ENCODE peak calls at places on chromosomes 16 and 17, in six cellular contexts. U is neural progenitor cell, L is OCI-LY7, I is colonic mucosa, V is left lung, F is body of pancreas. H is an unnamed sample.

GRCh38 chr16:74298104-74298503 is 1.5 kb downstream of the PSMD7 start:
- DNase-seq in U (no peak), L (no peak), I (no peak), V (no peak), F (no peak), H (no peak)

GRCh38 chr17:3603119-3603869 is 5.9 kb downstream of the TRPV1 start:
- DNase-seq in U (no peak), L (no peak), I (no peak), V (no peak), F (no peak), H (no peak)

GRCh38 chr17:82865274-82865673 is 25.5 kb upstream of the ZNF750 start:
- DNase-seq in U (no peak), L (no peak), I (no peak), V (peak), F (no peak), H (no peak)

GRCh38 chr16:88628512-88628974 is 9.8 kb upstream of the IL17C start:
- DNase-seq in U (peak), L (peak), I (no peak), V (no peak), F (no peak), H (no peak)

GRCh38 chr17:69141802-69142472 is at the start of gene ABCA6:
- DNase-seq in U (no peak), L (no peak), I (no peak), V (no peak), F (no peak), H (no peak)

GRCh38 chr16:11626657-11627291 is 40.1 kb upstream of the LITAF start:
- DNase-seq in U (no peak), L (no peak), I (no peak), V (no peak), F (no peak), H (no peak)

GRCh38 chr16:86355538-86355937 is 154.8 kb upstream of the FOXF1 start:
- DNase-seq in U (no peak), L (no peak), I (no peak), V (no peak), F (no peak), H (no peak)

GRCh38 chr16:25005445-25006306 is 9.5 kb downstream of the ARHGAP17 start:
- DNase-seq in U (no peak), L (no peak), I (no peak), V (no peak), F (no peak), H (no peak)

GRCh38 chr17:79152636-79153035 is 78.0 kb downstream of the ENGASE start:
- DNase-seq in U (peak), L (no peak), I (no peak), V (no peak), F (no peak), H (no peak)

GRCh38 chr17:35243459-35244204 is 760 bp downstream of the SLFN5 start:
- DNase-seq in U (peak), L (peak), I (peak), V (no peak), F (peak), H (peak)

GRCh38 chr17:7191571-7192270 is 12.6 kb upstream of the ASGR1 start:
- DNase-seq in U (peak), L (peak), I (peak), V (no peak), F (peak), H (peak)

GRCh38 chr17:9192010-9192409 is 170.7 kb downstream of the NTN1 start:
- DNase-seq in U (no peak), L (no peak), I (no peak), V (no peak), F (no peak), H (no peak)

GRCh38 chr17:75707096-75707720 is 14.1 kb upstream of the ITGB4 start:
- DNase-seq in U (no peak), L (no peak), I (no peak), V (no peak), F (peak), H (no peak)

GRCh38 chr16:85235988-85236831 is 123.9 kb upstream of the CIBAR2 start:
- DNase-seq in U (no peak), L (no peak), I (peak), V (no peak), F (no peak), H (peak)

GRCh38 chr17:2691965-2692780 is 19.4 kb downstream of the CLUH start:
- DNase-seq in U (no peak), L (no peak), I (peak), V (peak), F (no peak), H (no peak)

GRCh38 chr17:16349461-16349860 is 3.8 kb downstream of the CENPV start:
- DNase-seq in U (no peak), L (peak), I (no peak), V (no peak), F (no peak), H (no peak)

GRCh38 chr17:80639658-80640057 is 95.0 kb downstream of the RPTOR start:
- DNase-seq in U (no peak), L (no peak), I (no peak), V (no peak), F (no peak), H (no peak)

GRCh38 chr17:5718751-5719150 is 134.4 kb upstream of the NLRP1 start:
- DNase-seq in U (peak), L (no peak), I (no peak), V (no peak), F (no peak), H (no peak)

GRCh38 chr17:44005865-44006580 is 1.6 kb downstream of the NAGS start:
- DNase-seq in U (peak), L (peak), I (peak), V (peak), F (peak), H (no peak)

GRCh38 chr16:19085679-19086200 is 18.3 kb downstream of the COQ7 start:
- DNase-seq in U (no peak), L (no peak), I (peak), V (no peak), F (peak), H (no peak)

GRCh38 chr17:72445055-72445991 is 324.5 kb downstream of the SOX9 start:
- DNase-seq in U (no peak), L (no peak), I (peak), V (no peak), F (no peak), H (no peak)

GRCh38 chr17:36185416-36185815 is 9.0 kb upstream of the TBC1D3B start:
- DNase-seq in U (no peak), L (no peak), I (no peak), V (no peak), F (no peak), H (no peak)

GRCh38 chr16:66238696-66239095 is 127.8 kb upstream of the CDH5 start:
- DNase-seq in U (no peak), L (no peak), I (no peak), V (no peak), F (no peak), H (no peak)

GRCh38 chr17:21213491-21214014 is 408 bp downstream of the TMEM11 start:
- DNase-seq in U (peak), L (peak), I (no peak), V (peak), F (peak), H (peak)

GRCh38 chr17:52138752-52139151 is 19.8 kb downstream of the CA10 start:
- DNase-seq in U (no peak), L (no peak), I (no peak), V (no peak), F (no peak), H (no peak)

GRCh38 chr16:72241930-72242329 is 70.0 kb upstream of the PMFBP1 start:
- DNase-seq in U (peak), L (peak), I (peak), V (no peak), F (peak), H (peak)

GRCh38 chr17:79497949-79498348 is 112.9 kb downstream of the RBFOX3 start:
- DNase-seq in U (no peak), L (no peak), I (no peak), V (no peak), F (no peak), H (no peak)

GRCh38 chr17:35774499-35774898 is 13.8 kb downstream of the C17orf50 start:
- DNase-seq in U (no peak), L (no peak), I (peak), V (peak), F (no peak), H (no peak)

GRCh38 chr16:70715113-70715711 is 29.4 kb upstream of the MTSS2 start:
- DNase-seq in U (no peak), L (no peak), I (peak), V (no peak), F (peak), H (no peak)

GRCh38 chr16:9053006-9053601 is 38.3 kb upstream of the HAPSTR1 start:
- DNase-seq in U (peak), L (peak), I (peak), V (no peak), F (peak), H (peak)

GRCh38 chr17:77875051-77875780 is 83.3 kb upstream of the TNRC6C start:
- DNase-seq in U (no peak), L (no peak), I (no peak), V (peak), F (no peak), H (no peak)

GRCh38 chr17:76204277-76204676 is 36.0 kb downstream of the RNF157 start:
- DNase-seq in U (no peak), L (no peak), I (no peak), V (no peak), F (no peak), H (no peak)

GRCh38 chr16:9480503-9480902 is 389.1 kb downstream of the HAPSTR1 start:
- DNase-seq in U (no peak), L (no peak), I (no peak), V (no peak), F (no peak), H (no peak)

GRCh38 chr17:15382866-15383265 is 41.5 kb upstream of the TEKT3 start:
- DNase-seq in U (no peak), L (no peak), I (no peak), V (no peak), F (no peak), H (no peak)

GRCh38 chr17:14331200-14331981 is 30.5 kb downstream of the HS3ST3B1 start:
- DNase-seq in U (peak), L (no peak), I (no peak), V (no peak), F (no peak), H (no peak)

GRCh38 chr16:70527315-70527996 is 3.8 kb downstream of the SF3B3 start:
- DNase-seq in U (no peak), L (no peak), I (no peak), V (no peak), F (no peak), H (no peak)

GRCh38 chr17:40648326-40648968 is 829 bp upstream of the SMARCE1 start:
- DNase-seq in U (peak), L (no peak), I (no peak), V (no peak), F (peak), H (no peak)

GRCh38 chr16:47013910-47014309 is 40.4 kb upstream of the DNAJA2 start:
- DNase-seq in U (no peak), L (no peak), I (no peak), V (no peak), F (no peak), H (no peak)

GRCh38 chr16:47017636-47018035 is 44.2 kb upstream of the DNAJA2 start:
- DNase-seq in U (no peak), L (no peak), I (no peak), V (no peak), F (no peak), H (no peak)

GRCh38 chr16:47019563-47019962 is 46.1 kb upstream of the DNAJA2 start:
- DNase-seq in U (no peak), L (no peak), I (no peak), V (no peak), F (no peak), H (no peak)

GRCh38 chr16:47016700-47017133 is 43.2 kb upstream of the DNAJA2 start:
- DNase-seq in U (no peak), L (no peak), I (no peak), V (no peak), F (peak), H (peak)

GRCh38 chr16:47018223-47018891 is 44.9 kb upstream of the DNAJA2 start:
- DNase-seq in U (peak), L (peak), I (peak), V (no peak), F (peak), H (peak)
- TF ChIP-seq CTCF in U (peak), L (peak), I (peak), V (no peak), F (peak), H (peak)

GRCh38 chr16:23898682-23899430 is 63.1 kb downstream of the PRKCB start:
- DNase-seq in U (no peak), L (no peak), I (no peak), V (no peak), F (no peak), H (no peak)

GRCh38 chr16:23899869-23900268 is 64.1 kb downstream of the PRKCB start:
- DNase-seq in U (no peak), L (no peak), I (no peak), V (no peak), F (no peak), H (no peak)

GRCh38 chr16:23902223-23903000 is 66.6 kb downstream of the PRKCB start:
- DNase-seq in U (no peak), L (no peak), I (no peak), V (no peak), F (no peak), H (no peak)

GRCh38 chr16:23901178-23902131 is 65.7 kb downstream of the PRKCB start:
- DNase-seq in U (peak), L (no peak), I (no peak), V (no peak), F (no peak), H (no peak)

DNA sequence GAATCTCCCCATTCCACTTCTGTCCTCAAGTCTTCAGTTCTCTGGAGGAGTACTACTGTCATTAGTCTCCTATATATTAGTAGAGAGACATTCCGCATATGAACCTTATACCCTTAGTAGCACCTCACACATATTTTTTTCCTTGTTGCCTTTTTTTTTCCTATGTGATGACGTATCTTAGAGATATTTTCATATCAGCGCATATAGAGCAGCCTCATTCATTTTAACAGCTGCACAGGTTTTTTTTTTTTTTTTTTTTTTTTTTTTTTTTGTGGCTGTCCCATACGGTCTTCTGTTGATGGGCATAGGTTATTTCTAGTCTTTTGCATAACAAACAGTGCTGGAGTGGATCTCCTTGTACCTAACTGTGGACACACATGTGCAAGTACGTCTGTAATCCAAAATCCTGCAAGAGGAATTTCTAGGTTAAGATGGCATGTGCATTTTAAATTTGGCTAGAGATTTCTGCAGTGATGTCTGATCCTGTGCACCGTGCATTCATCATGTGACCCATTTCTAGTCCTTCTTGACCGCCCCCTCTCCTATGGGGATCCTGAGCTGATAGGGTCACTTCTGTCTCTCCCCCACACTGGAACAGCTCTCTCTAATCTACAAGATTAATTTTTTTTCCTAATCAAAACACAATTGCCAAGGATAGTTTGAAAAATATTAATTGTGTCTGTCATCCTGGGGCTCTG is 64.8 kb downstream of the PRKCB start:
- DNase-seq in U (no peak), L (no peak), I (no peak), V (no peak), F (no peak), H (no peak)
- H3K4me3 ChIP-seq in U (no peak), L (no peak), I (no peak), V (no peak), F (no peak), H (no peak)

GRCh38 chr17:38447502-38448095 is 19.3 kb downstream of the ARHGAP23 start:
- DNase-seq in U (no peak), L (no peak), I (no peak), V (no peak), F (no peak), H (no peak)
- TF ChIP-seq CTCF in U (no peak), L (no peak), I (no peak), V (no peak), F (no peak), H (no peak)

GRCh38 chr17:29060475-29060874 is 17.5 kb downstream of the PIPOX start:
- DNase-seq in U (peak), L (no peak), I (no peak), V (no peak), F (no peak), H (no peak)

GRCh38 chr17:29063992-29064391 is 21.1 kb downstream of the PIPOX start:
- DNase-seq in U (no peak), L (no peak), I (no peak), V (no peak), F (no peak), H (no peak)

GRCh38 chr17:29059281-29059680 is 16.3 kb downstream of the PIPOX start:
- DNase-seq in U (no peak), L (no peak), I (no peak), V (no peak), F (no peak), H (no peak)

GRCh38 chr17:29062215-29062614 is 19.3 kb downstream of the PIPOX start:
- DNase-seq in U (no peak), L (no peak), I (no peak), V (no peak), F (no peak), H (no peak)

DNA sequence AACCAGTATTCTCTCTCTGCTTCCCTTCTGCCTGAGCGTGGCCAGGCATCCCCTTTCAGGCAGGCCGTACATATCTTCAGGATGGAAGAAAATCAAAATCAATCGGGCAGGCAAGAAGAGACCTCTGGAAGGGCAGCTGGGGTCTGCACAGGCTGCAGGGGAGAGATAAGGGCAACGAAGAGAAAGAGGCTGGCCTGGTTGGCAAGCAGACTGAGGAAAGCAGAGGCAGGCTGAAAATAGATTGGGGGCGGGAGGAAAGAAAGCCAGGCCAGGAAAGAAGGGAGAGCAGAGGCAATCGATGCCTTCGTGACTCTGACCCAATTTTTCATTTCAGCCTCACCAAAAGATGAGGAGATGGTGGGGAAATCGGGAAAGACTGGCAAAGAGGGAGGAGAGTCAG is 18.1 kb downstream of the PIPOX start:
- DNase-seq in U (no peak), L (no peak), I (no peak), V (no peak), F (no peak), H (no peak)
- H3K4me3 ChIP-seq in U (no peak), L (no peak), I (no peak), V (no peak), F (no peak), H (no peak)

DNA sequence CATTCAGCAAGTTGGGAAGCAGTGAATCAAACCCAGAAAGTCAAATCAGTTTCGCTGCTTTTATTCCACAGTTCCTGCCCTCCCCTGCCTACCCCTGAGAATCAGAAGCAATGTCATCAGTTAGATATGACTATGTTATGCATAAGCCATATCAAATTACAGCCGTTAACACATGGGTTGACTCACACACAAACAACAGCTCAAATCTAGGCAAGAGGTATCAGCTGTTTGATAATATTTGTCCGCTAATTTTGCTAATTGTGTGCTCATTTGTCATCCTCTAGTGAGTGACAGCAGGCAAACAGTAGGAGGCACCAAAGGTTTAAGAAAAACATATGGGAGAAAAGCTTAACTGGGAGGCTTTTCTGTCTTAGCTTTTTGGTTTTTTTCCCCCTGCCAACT is 327.4 kb upstream of the CCL2 start:
- DNase-seq in U (peak), L (no peak), I (no peak), V (no peak), F (no peak), H (peak)
- TF ChIP-seq CTCF in U (peak), L (peak), I (no peak), V (no peak), F (no peak), H (peak)

GRCh38 chr16:3949946-3950342 is 69.4 kb upstream of the CREBBP start:
- DNase-seq in U (no peak), L (no peak), I (no peak), V (no peak), F (no peak), H (no peak)
- H3K4me3 ChIP-seq in U (no peak), L (no peak), I (no peak), V (peak), F (no peak), H (no peak)

GRCh38 chr16:81885976-81886586 is 107.0 kb downstream of the PLCG2 start:
- DNase-seq in U (peak), L (peak), I (peak), V (no peak), F (peak), H (peak)
- TF ChIP-seq CTCF in U (peak), L (peak), I (peak), V (peak), F (peak), H (peak)

GRCh38 chr16:30185683-30186421 is 2.5 kb downstream of the CORO1A start:
- DNase-seq in U (no peak), L (peak), I (peak), V (peak), F (peak), H (peak)

GRCh38 chr16:30186444-30186781 is 3.0 kb downstream of the CORO1A start:
- DNase-seq in U (no peak), L (no peak), I (no peak), V (peak), F (no peak), H (no peak)

GRCh38 chr16:30187971-30188561 is 4.7 kb downstream of the CORO1A start:
- DNase-seq in U (no peak), L (no peak), I (no peak), V (peak), F (no peak), H (peak)

GRCh38 chr16:30186782-30187555 is 3.6 kb downstream of the CORO1A start:
- DNase-seq in U (peak), L (peak), I (peak), V (peak), F (peak), H (peak)

DNA sequence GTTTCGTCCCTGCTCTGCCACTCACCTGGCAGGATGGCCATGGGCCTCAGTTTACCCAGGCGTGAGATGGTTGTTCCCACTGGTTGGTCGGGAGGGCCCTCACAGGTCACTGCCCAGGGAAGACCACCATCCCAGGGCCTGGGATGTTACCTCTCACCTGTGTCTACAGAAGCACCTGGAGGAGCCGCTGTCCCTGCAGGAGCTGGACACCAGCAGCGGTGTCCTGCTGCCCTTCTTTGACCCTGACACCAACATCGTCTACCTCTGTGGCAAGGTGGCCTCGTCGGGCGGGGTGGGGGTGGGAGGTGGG is 4.1 kb downstream of the CORO1A start:
- DNase-seq in U (no peak), L (no peak), I (no peak), V (no peak), F (no peak), H (no peak)
- H3K4me3 ChIP-seq in U (no peak), L (no peak), I (no peak), V (peak), F (no peak), H (peak)